ENCODE peak calls at places on chromosomes 13 and 19, in six cellular contexts. K is mammary epithelial cell, Q is adrenal gland, E is brain microvascular endothelial cell, V is esophagus squamous epithelium, M is body of pancreas. Y is an unnamed sample.

GRCh38 chr19:409006-409514 is at the start of gene C2CD4C:
- DNase-seq in K (no peak), Q (no peak), E (no peak), V (no peak), M (peak), Y (peak)

GRCh38 chr19:39407644-39408391 is 1.2 kb downstream of the ZFP36 start:
- DNase-seq in K (peak), Q (peak), E (no peak), V (no peak), M (peak), Y (peak)

GRCh38 chr19:36528921-36529518 is 949 bp upstream of the ZNF260 start:
- DNase-seq in K (peak), Q (no peak), E (no peak), V (no peak), M (no peak), Y (no peak)

GRCh38 chr13:66076417-66076816 is 1153.7 kb downstream of the PCDH9 start:
- DNase-seq in K (no peak), Q (no peak), E (peak), V (no peak), M (no peak), Y (no peak)

GRCh38 chr13:60230593-60230992 is 66.9 kb upstream of the DIAPH3 start:
- DNase-seq in K (no peak), Q (no peak), E (peak), V (no peak), M (no peak), Y (no peak)

GRCh38 chr13:64688893-64689677 is 2541.1 kb downstream of the PCDH9 start:
- DNase-seq in K (peak), Q (no peak), E (peak), V (no peak), M (no peak), Y (no peak)

GRCh38 chr19:16013851-16014840 is 62.1 kb upstream of the TPM4 start:
- DNase-seq in K (no peak), Q (no peak), E (no peak), V (no peak), M (no peak), Y (no peak)

GRCh38 chr13:44307255-44307654 is 66.4 kb upstream of the SERP2 start:
- DNase-seq in K (no peak), Q (no peak), E (no peak), V (no peak), M (no peak), Y (no peak)

GRCh38 chr19:18865973-18866799 is 29.8 kb downstream of the CERS1 start:
- DNase-seq in K (peak), Q (no peak), E (peak), V (no peak), M (peak), Y (peak)

GRCh38 chr13:110824901-110825300 is 90.0 kb downstream of the ANKRD10 start:
- DNase-seq in K (no peak), Q (no peak), E (no peak), V (no peak), M (no peak), Y (no peak)

GRCh38 chr19:30480097-30480496 is 107.9 kb downstream of the ZNF536 start:
- DNase-seq in K (no peak), Q (no peak), E (no peak), V (no peak), M (no peak), Y (no peak)

GRCh38 chr19:2077833-2078619 is 18.1 kb downstream of the MOB3A start:
- DNase-seq in K (no peak), Q (no peak), E (no peak), V (no peak), M (no peak), Y (no peak)

GRCh38 chr13:106349080-106349841 is 186.2 kb downstream of the EFNB2 start:
- DNase-seq in K (peak), Q (no peak), E (peak), V (no peak), M (no peak), Y (no peak)

GRCh38 chr19:1440418-1440801 is 2.2 kb downstream of the RPS15 start:
- DNase-seq in K (no peak), Q (no peak), E (no peak), V (no peak), M (no peak), Y (no peak)

GRCh38 chr19:39737351-39737750 is 478 bp downstream of the CLC start:
- DNase-seq in K (no peak), Q (no peak), E (no peak), V (no peak), M (no peak), Y (no peak)

GRCh38 chr13:51844862-51845573 is at the start of gene TMEM272:
- DNase-seq in K (no peak), Q (peak), E (peak), V (no peak), M (peak), Y (peak)

GRCh38 chr13:27421101-27421881 is 3.1 kb upstream of the GTF3A start:
- DNase-seq in K (no peak), Q (no peak), E (no peak), V (no peak), M (no peak), Y (no peak)

GRCh38 chr19:34996978-34997640 is 3.0 kb upstream of the GRAMD1A start:
- DNase-seq in K (no peak), Q (no peak), E (no peak), V (no peak), M (no peak), Y (peak)

GRCh38 chr19:53991224-53992113 is at the start of gene CACNG6:
- DNase-seq in K (no peak), Q (no peak), E (no peak), V (no peak), M (no peak), Y (no peak)

GRCh38 chr19:13060233-13060963 is 42.3 kb downstream of the LYL1 start:
- DNase-seq in K (peak), Q (peak), E (no peak), V (no peak), M (no peak), Y (no peak)
- H3K4me3 ChIP-seq in K (no peak), Q (no peak), E (peak), V (peak), M (no peak), Y (no peak)

DNA sequence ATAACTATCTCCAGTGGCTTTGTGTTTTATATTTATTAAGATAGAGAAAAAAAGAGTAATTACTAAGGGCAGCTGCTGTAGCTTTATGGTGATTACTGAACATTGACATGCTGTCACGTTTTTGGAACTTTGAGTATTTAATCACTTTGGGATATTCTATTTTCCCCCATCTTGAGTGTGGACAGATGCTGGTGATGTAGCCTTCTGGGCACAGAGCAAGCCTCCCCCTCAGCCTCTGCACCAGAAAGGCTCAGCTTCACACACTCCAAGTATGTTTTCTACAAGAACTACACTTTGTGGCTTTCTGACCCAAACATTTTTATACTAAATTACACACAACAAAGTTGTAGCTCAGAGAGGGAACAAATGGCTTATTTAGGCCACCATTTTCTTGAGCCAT is 1.1 kb downstream of the ALOX5AP start:
- DNase-seq in K (no peak), Q (no peak), E (no peak), V (no peak), M (no peak), Y (no peak)
- H3K4me3 ChIP-seq in K (no peak), Q (no peak), E (no peak), V (peak), M (no peak), Y (peak)

DNA sequence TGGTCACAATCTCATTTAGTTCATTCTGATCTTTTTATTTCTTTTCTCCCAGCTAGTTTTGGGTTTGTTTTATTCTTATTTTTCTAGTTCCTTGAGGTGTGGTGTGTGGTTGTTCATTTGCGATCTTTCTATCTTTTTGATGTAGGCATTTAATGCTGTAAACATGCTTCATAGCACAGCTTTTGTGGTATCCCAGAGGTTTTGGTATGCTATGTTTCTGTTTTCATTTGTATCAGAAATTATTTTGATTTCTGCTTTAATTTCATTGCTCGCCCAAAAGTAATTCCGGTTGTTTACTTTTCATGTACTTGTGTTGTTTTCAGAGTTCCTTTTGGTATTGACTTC is 12.6 kb downstream of the DNAJC3 start:
- DNase-seq in K (no peak), Q (no peak), E (no peak), V (no peak), M (no peak), Y (no peak)
- H3K4me3 ChIP-seq in K (no peak), Q (no peak), E (no peak), V (no peak), M (no peak), Y (no peak)

GRCh38 chr13:25775986-25776385 is 275.8 kb downstream of the SHISA2 start:
- DNase-seq in K (no peak), Q (no peak), E (no peak), V (no peak), M (no peak), Y (no peak)

GRCh38 chr13:25778302-25778701 is 273.5 kb downstream of the SHISA2 start:
- DNase-seq in K (no peak), Q (no peak), E (no peak), V (no peak), M (no peak), Y (no peak)

GRCh38 chr13:25777509-25777908 is 274.3 kb downstream of the SHISA2 start:
- DNase-seq in K (no peak), Q (no peak), E (no peak), V (no peak), M (no peak), Y (no peak)

GRCh38 chr13:25776722-25777121 is 275.1 kb downstream of the SHISA2 start:
- DNase-seq in K (no peak), Q (no peak), E (no peak), V (no peak), M (no peak), Y (no peak)

GRCh38 chr13:25778808-25779207 is 273.0 kb downstream of the SHISA2 start:
- DNase-seq in K (no peak), Q (no peak), E (no peak), V (no peak), M (no peak), Y (no peak)
- H3K4me3 ChIP-seq in K (no peak), Q (no peak), E (no peak), V (no peak), M (no peak), Y (no peak)

DNA sequence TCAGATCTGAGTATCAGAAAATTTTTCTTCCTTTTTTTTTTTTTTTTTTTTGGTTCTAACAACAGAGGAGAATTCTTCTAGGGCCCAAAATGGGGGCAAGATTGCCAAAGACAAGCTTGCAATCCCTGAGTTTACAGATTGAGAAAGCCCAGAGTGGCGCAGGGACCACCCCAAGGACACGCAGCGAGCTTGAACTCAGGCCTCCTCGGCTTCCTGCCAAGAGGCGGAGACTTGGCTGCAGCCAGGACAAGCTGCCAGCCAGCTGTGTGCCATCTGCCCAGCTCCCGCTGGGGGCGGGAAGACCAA is 508 bp upstream of the MRPL34 start:
- DNase-seq in K (no peak), Q (no peak), E (no peak), V (no peak), M (no peak), Y (no peak)
- H3K4me3 ChIP-seq in K (no peak), Q (no peak), E (peak), V (peak), M (no peak), Y (peak)